ENCODE peak calls at places on chromosomes 3 and 15, in eight cellular contexts. C is psoas muscle; J is A549; L is right atrium auricular region; Y is colonic mucosa; E is CD8-positive, alpha-beta memory T cell; M is kidney; V is CD4-positive, CD25-positive, alpha-beta regulatory T cell. U is an unnamed sample. For H3K4me1, the result is how much of the 10 kb centered on the place peaks cover.

GRCh38 chr15:31296304-31297220 is 30.1 kb upstream of the KLF13 start:
- DNase-seq in C (no peak), J (peak), L (peak), Y (peak), E (no peak), M (peak), V (no peak), U (no peak)

GRCh38 chr15:85588657-85589056 is 206.1 kb downstream of the KLHL25 start:
- DNase-seq in C (no peak), J (no peak), L (no peak), Y (no peak), E (no peak), M (no peak), V (no peak), U (no peak)

GRCh38 chr3:135141092-135141491 is 346.0 kb downstream of the EPHB1 start:
- DNase-seq in C (no peak), J (no peak), L (no peak), Y (no peak), E (no peak), M (no peak), V (no peak), U (no peak)

GRCh38 chr3:42804831-42805821 is 836 bp upstream of the HIGD1A start:
- DNase-seq in C (peak), J (no peak), L (peak), Y (no peak), E (no peak), M (peak), V (peak), U (peak)

GRCh38 chr3:30551266-30551665 is 55.1 kb upstream of the TGFBR2 start:
- DNase-seq in C (no peak), J (no peak), L (no peak), Y (no peak), E (no peak), M (no peak), V (no peak), U (no peak)

GRCh38 chr3:177832862-177833261 is 635.6 kb upstream of the TBL1XR1 start:
- DNase-seq in C (no peak), J (no peak), L (no peak), Y (no peak), E (no peak), M (no peak), V (no peak), U (no peak)

GRCh38 chr15:79455361-79455760 is 23.2 kb downstream of the MINAR1 start:
- DNase-seq in C (no peak), J (no peak), L (no peak), Y (no peak), E (no peak), M (no peak), V (no peak), U (no peak)

GRCh38 chr3:197154-197855 is 742 bp downstream of the CHL1 start:
- DNase-seq in C (peak), J (peak), L (no peak), Y (peak), E (no peak), M (peak), V (no peak), U (no peak)

GRCh38 chr15:42549052-42549491 is 434 bp downstream of the HAUS2 start:
- DNase-seq in C (no peak), J (peak), L (no peak), Y (no peak), E (no peak), M (no peak), V (no peak), U (no peak)

GRCh38 chr15:85726446-85726845 is 68.3 kb downstream of the KLHL25 start:
- DNase-seq in C (no peak), J (no peak), L (no peak), Y (no peak), E (no peak), M (no peak), V (no peak), U (no peak)

GRCh38 chr3:38722760-38723568 is 73.5 kb upstream of the SCN5A start:
- DNase-seq in C (no peak), J (no peak), L (peak), Y (no peak), E (no peak), M (no peak), V (no peak), U (no peak)

GRCh38 chr15:44087578-44088190 is 107.4 kb downstream of the FRMD5 start:
- DNase-seq in C (no peak), J (peak), L (no peak), Y (no peak), E (no peak), M (no peak), V (no peak), U (no peak)

GRCh38 chr15:68442041-68442440 is 10.1 kb upstream of the ITGA11 start:
- DNase-seq in C (peak), J (no peak), L (peak), Y (peak), E (no peak), M (no peak), V (no peak), U (no peak)

GRCh38 chr3:50318163-50318562 is 4.4 kb downstream of the HYAL2 start:
- DNase-seq in C (no peak), J (no peak), L (no peak), Y (no peak), E (no peak), M (no peak), V (no peak), U (no peak)

GRCh38 chr15:42819781-42820180 is 82.9 kb upstream of the CDAN1 start:
- DNase-seq in C (no peak), J (no peak), L (no peak), Y (no peak), E (no peak), M (no peak), V (no peak), U (no peak)

GRCh38 chr3:39448506-39449233 is 18.8 kb upstream of the MOBP start:
- DNase-seq in C (no peak), J (no peak), L (no peak), Y (peak), E (no peak), M (no peak), V (no peak), U (peak)

GRCh38 chr3:10284496-10284895 is 8.3 kb downstream of the GHRL start:
- DNase-seq in C (no peak), J (no peak), L (no peak), Y (no peak), E (peak), M (no peak), V (no peak), U (no peak)

GRCh38 chr15:78201281-78202190 is 32.8 kb downstream of the ACSBG1 start:
- DNase-seq in C (no peak), J (no peak), L (no peak), Y (peak), E (no peak), M (no peak), V (no peak), U (no peak)

GRCh38 chr3:101890716-101891115 is 41.4 kb downstream of the NFKBIZ start:
- DNase-seq in C (no peak), J (no peak), L (no peak), Y (no peak), E (no peak), M (no peak), V (no peak), U (no peak)

GRCh38 chr3:164208026-164208425 is 870.3 kb downstream of the SI start:
- DNase-seq in C (no peak), J (no peak), L (no peak), Y (no peak), E (no peak), M (no peak), V (no peak), U (no peak)

GRCh38 chr3:43769471-43770425 is 79.0 kb downstream of the ABHD5 start:
- DNase-seq in C (peak), J (peak), L (peak), Y (peak), E (peak), M (peak), V (peak), U (peak)

GRCh38 chr3:4351164-4351855 is 48.1 kb downstream of the SETMAR start:
- DNase-seq in C (no peak), J (no peak), L (no peak), Y (no peak), E (peak), M (no peak), V (no peak), U (no peak)

GRCh38 chr3:38960953-38961622 is 90.7 kb downstream of the SCN11A start:
- DNase-seq in C (no peak), J (peak), L (no peak), Y (peak), E (no peak), M (no peak), V (no peak), U (peak)

GRCh38 chr3:65851827-65852226 is 186.9 kb downstream of the MAGI1 start:
- DNase-seq in C (no peak), J (no peak), L (no peak), Y (no peak), E (no peak), M (no peak), V (no peak), U (no peak)

GRCh38 chr3:14925729-14926591 is 21.4 kb upstream of the NR2C2 start:
- DNase-seq in C (no peak), J (peak), L (no peak), Y (peak), E (no peak), M (no peak), V (peak), U (no peak)

GRCh38 chr3:193560870-193561269 is 6.2 kb upstream of the ATP13A4 start:
- DNase-seq in C (no peak), J (no peak), L (no peak), Y (no peak), E (no peak), M (no peak), V (no peak), U (no peak)

GRCh38 chr15:40090774-40091455 is 17.8 kb downstream of the BMF start:
- DNase-seq in C (no peak), J (no peak), L (no peak), Y (no peak), E (no peak), M (peak), V (no peak), U (no peak)

GRCh38 chr3:124942613-124943012 is 8.1 kb upstream of the MUC13 start:
- DNase-seq in C (no peak), J (no peak), L (no peak), Y (no peak), E (no peak), M (no peak), V (no peak), U (no peak)

DNA sequence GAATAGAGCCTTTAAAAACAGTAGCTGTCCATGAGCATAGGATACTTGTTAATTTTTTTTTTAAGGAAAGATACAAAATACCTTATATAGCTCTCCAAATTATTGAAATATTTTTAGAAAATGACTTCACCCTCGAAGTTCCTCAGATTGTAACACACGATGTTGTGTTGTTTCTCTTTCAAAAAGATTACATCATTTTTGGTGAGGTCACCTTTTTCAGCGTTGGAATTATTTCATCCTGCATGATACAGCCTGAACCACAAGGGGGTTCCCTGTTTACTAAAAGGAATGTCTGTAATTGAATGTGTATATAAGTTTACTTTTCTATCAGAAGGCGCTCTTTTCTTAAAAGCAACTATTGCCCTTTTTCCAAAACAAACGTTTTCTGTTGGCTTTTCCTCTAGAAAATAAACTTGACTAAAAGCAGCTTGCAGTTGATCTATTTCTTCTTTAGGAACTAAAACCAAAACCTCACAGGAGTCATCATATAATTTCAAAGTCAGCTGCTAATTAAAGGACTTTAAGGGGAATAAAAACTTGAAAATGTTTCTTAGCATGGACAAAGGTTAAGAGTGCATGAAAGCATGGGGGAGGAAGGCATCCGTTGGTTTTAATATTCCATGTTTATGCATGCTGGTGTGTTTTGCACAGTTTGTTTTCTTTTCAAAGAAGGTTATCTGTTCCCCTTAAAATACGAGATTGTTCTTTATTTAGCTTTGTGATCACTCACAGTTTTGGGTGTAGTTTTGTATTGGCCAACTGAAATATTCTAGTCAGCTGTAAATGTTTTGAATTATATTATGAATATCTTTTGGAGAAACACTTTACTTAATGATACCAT is 29.4 kb downstream of the LYSMD4 start:
- DNase-seq in C (no peak), J (peak), L (no peak), Y (no peak), E (no peak), M (no peak), V (no peak), U (no peak)
- H3K4me3 ChIP-seq in C (no peak), J (peak), L (no peak), Y (no peak), E (no peak), M (no peak), V (no peak), U (no peak)

DNA sequence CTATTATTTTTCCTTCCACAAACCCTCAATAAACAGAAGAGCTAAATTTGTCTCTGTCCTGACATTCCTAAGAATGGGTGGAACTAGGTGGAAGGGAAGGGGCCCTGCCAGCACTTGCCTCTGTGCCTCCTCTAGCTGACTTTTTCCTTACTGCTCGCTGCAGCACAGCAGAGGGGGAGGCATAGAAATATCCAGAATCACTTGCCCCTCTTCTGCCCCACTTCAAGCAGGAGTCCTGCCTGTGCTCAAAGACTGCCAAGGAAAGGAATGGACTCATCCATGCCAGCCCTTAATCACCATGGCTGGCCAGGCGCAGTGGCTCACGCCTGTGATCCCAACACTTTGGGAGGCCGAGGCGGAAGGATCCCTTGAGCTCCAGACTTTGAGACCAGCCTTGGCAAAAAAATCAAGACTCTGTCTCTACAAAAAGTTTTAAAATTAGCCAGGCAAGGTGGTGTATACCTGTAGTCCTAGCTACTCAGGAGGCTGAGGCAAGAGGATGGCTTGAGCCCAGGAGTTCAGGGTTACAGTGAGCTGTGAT is 51.8 kb downstream of the ADCY5 start:
- DNase-seq in C (peak), J (no peak), L (no peak), Y (no peak), E (no peak), M (no peak), V (no peak), U (peak)
- H3K4me1 ChIP-seq in C (under half), J (under half), L (under half), Y (under half), E (under half), M (under half), V (under half), U (under half)

GRCh38 chr3:64213224-64213893 is 11.9 kb downstream of the PRICKLE2 start:
- DNase-seq in C (no peak), J (no peak), L (no peak), Y (no peak), E (no peak), M (no peak), V (no peak), U (no peak)
- H3K4me3 ChIP-seq in C (no peak), J (no peak), L (no peak), Y (no peak), E (no peak), M (no peak), V (no peak), U (no peak)

DNA sequence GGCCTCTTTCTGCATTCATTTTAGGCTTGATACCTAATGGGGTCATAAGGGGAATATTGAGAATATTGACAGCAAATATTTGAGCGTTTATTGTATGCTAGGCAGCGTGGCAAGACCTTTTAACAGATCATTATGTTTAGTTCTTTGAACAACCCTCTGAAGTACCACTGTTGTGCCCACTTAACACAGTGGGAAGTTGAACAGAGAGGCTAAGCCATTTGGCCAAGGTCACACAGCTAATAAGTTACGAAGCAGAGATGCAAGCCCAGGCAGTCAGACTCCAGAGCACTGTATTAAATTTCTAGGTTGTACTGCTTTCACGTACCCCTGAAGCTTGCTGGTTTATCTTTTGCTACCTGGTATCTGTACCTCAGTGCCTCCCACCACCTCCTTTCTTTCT is 1.1 kb downstream of the RAB7A start:
- DNase-seq in C (no peak), J (no peak), L (no peak), Y (no peak), E (no peak), M (no peak), V (no peak), U (no peak)
- H3K4me1 ChIP-seq in C (under half), J (under half), L (under half), Y (under half), E (half or more), M (under half), V (half or more), U (under half)

DNA sequence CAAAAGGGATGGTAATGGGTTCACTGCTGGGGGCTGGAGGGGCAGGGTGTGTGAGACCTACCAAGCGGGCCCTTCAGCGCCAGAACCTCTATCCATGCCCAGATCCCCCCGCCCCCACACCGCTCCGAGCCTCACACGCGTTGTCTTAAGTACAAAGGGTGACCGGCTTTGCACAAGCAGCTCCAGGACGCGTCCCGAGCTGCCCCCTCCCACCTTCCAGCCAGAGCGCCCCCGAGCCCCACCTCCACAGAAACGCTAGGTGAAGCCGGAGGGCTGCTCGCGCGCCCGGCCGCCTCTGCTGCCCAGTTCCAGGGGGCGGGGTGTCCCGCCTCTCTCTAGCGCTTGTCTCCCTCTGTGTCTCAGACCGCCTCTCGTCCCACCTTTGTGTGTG is 1.2 kb downstream of the WNT7A start:
- DNase-seq in C (no peak), J (peak), L (no peak), Y (no peak), E (no peak), M (no peak), V (no peak), U (no peak)
- H3K4me3 ChIP-seq in C (peak), J (peak), L (no peak), Y (no peak), E (peak), M (no peak), V (no peak), U (no peak)

GRCh38 chr3:150370129-150370602 is 37.9 kb upstream of the TSC22D2 start:
- DNase-seq in C (no peak), J (peak), L (peak), Y (peak), E (no peak), M (no peak), V (no peak), U (no peak)

GRCh38 chr3:150371741-150372254 is 36.3 kb upstream of the TSC22D2 start:
- DNase-seq in C (no peak), J (peak), L (peak), Y (peak), E (no peak), M (no peak), V (no peak), U (no peak)

GRCh38 chr3:150373234-150373633 is 34.9 kb upstream of the TSC22D2 start:
- DNase-seq in C (no peak), J (no peak), L (no peak), Y (no peak), E (no peak), M (no peak), V (no peak), U (no peak)

GRCh38 chr3:150372320-150373118 is 35.6 kb upstream of the TSC22D2 start:
- DNase-seq in C (no peak), J (peak), L (no peak), Y (no peak), E (no peak), M (no peak), V (no peak), U (no peak)

GRCh38 chr3:150370982-150371381 is 37.1 kb upstream of the TSC22D2 start:
- DNase-seq in C (no peak), J (no peak), L (no peak), Y (no peak), E (no peak), M (no peak), V (no peak), U (no peak)
- H3K4me1 ChIP-seq in C (under half), J (half or more), L (under half), Y (under half), E (under half), M (under half), V (under half), U (under half)

DNA sequence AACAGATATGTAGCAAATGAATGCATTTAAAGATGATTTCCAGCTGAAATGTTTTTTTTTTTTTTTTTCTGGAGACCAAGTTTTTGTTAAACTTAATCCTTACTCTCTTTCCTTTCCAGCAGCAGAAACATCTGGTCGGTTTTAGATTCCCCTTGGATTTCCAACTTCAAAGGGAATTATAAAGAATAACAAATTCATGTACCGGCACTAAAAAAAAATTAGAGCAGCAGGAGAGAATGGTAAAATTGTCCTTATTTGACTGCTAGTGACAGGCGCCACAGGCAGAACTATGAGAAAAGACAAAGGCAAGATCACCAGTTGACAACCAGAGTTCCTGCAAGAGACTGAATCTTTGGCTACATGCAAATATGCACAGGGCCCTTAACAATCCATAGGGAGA is 393.3 kb downstream of the TIGIT start:
- DNase-seq in C (no peak), J (no peak), L (no peak), Y (no peak), E (no peak), M (no peak), V (no peak), U (no peak)
- H3K4me3 ChIP-seq in C (no peak), J (no peak), L (no peak), Y (no peak), E (no peak), M (no peak), V (no peak), U (no peak)

DNA sequence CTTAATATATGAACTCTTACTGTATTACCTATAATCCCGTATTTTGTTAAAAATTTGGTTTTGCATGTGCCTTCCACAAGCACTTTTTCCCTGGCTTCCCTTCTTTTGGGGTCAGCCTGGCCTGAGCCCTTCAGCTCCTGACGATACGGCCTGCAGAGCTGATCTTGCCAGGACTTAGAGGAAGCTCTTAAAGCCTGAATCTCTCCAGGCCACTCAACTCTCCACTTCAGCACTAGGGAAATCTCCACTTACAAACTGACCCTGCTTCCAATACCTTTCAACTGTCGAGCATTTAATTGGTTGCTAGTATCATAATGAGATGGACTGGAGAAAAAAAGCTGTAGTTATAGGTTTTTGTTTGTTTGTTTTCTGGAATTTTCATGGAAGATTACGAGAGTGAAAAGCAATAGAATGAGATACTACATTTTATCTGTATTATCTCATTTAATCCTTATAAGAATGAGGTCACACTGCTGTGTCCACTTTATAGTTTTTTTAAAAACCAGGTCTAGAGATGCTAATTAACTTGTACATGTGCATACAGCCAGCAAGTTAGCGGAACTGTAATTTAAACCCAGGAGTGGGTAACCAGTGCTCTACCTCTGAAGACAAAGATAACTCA is 54.8 kb downstream of the ZBTB38 start:
- DNase-seq in C (no peak), J (no peak), L (no peak), Y (no peak), E (no peak), M (no peak), V (no peak), U (no peak)
- H3K4me1 ChIP-seq in C (under half), J (half or more), L (under half), Y (under half), E (under half), M (under half), V (under half), U (under half)

U was measured in aorta.